ENCODE peak calls at places on chromosomes 11 and 22, in nine cellular contexts. G is effector memory CD4-positive, alpha-beta T cell; S is BJ; Q is PC-9; Z is body of pancreas; M is esophagus squamous epithelium; I is NT2/D1; J is tibial artery; D is lower lobe of right lung. B is an unnamed sample. For H3K27me3, the result is how much of the 10 kb centered on the place peaks cover.

GRCh38 chr11:68706237-68706636 is 21.9 kb downstream of the GAL start:
- DNase-seq in G (no peak), S (no peak), Q (no peak), Z (no peak), M (no peak), I (no peak), J (no peak), D (no peak), B (no peak)

GRCh38 chr11:42595856-42596255 is 715.9 kb upstream of the API5 start:
- DNase-seq in G (no peak), S (no peak), Q (no peak), Z (no peak), M (no peak), I (peak), J (no peak), D (no peak), B (no peak)

GRCh38 chr11:32391965-32392553 is 43.3 kb downstream of the WT1 start:
- DNase-seq in G (no peak), S (no peak), Q (no peak), Z (no peak), M (no peak), I (no peak), J (no peak), D (no peak), B (no peak)

GRCh38 chr11:73521621-73522020 is 76.3 kb downstream of the FAM168A start:
- DNase-seq in G (no peak), S (no peak), Q (no peak), Z (no peak), M (no peak), I (no peak), J (no peak), D (no peak), B (no peak)

GRCh38 chr11:35364101-35364780 is 55.1 kb downstream of the SLC1A2 start:
- DNase-seq in G (no peak), S (peak), Q (peak), Z (peak), M (no peak), I (no peak), J (peak), D (no peak), B (no peak)

GRCh38 chr22:45198463-45198795 is 34.7 kb downstream of the NUP50 start:
- DNase-seq in G (no peak), S (no peak), Q (no peak), Z (no peak), M (no peak), I (no peak), J (no peak), D (no peak), B (no peak)

GRCh38 chr22:45598596-45599217 is 72.9 kb upstream of the ATXN10 start:
- DNase-seq in G (no peak), S (no peak), Q (no peak), Z (no peak), M (no peak), I (no peak), J (no peak), D (peak), B (no peak)

GRCh38 chr11:73493838-73494598 is 103.9 kb downstream of the FAM168A start:
- DNase-seq in G (no peak), S (peak), Q (peak), Z (no peak), M (no peak), I (peak), J (no peak), D (no peak), B (peak)

GRCh38 chr22:37021710-37022482 is 2.4 kb downstream of the MPST start:
- DNase-seq in G (peak), S (no peak), Q (no peak), Z (peak), M (no peak), I (peak), J (no peak), D (peak), B (peak)

GRCh38 chr11:32006799-32007388 is 84.0 kb upstream of the RCN1 start:
- DNase-seq in G (no peak), S (no peak), Q (peak), Z (no peak), M (no peak), I (peak), J (no peak), D (no peak), B (peak)

GRCh38 chr11:116532066-116532465 is 240.7 kb downstream of the BUD13 start:
- DNase-seq in G (no peak), S (no peak), Q (no peak), Z (no peak), M (no peak), I (no peak), J (no peak), D (no peak), B (no peak)

GRCh38 chr22:43274595-43275240 is 68.5 kb downstream of the SCUBE1 start:
- DNase-seq in G (no peak), S (no peak), Q (no peak), Z (no peak), M (no peak), I (no peak), J (no peak), D (no peak), B (no peak)

GRCh38 chr11:59668188-59668949 is 468 bp downstream of the PATL1 start:
- DNase-seq in G (peak), S (no peak), Q (peak), Z (peak), M (peak), I (peak), J (peak), D (peak), B (peak)

GRCh38 chr11:123195182-123196059 is at the start of gene CLMP:
- DNase-seq in G (no peak), S (no peak), Q (no peak), Z (peak), M (no peak), I (no peak), J (peak), D (no peak), B (peak)

GRCh38 chr11:64358907-64359711 is at the start of gene RPS6KA4:
- DNase-seq in G (no peak), S (no peak), Q (peak), Z (peak), M (no peak), I (no peak), J (peak), D (peak), B (peak)

GRCh38 chr11:133040289-133040893 is 491.9 kb downstream of the OPCML start:
- DNase-seq in G (no peak), S (no peak), Q (no peak), Z (no peak), M (no peak), I (peak), J (no peak), D (no peak), B (no peak)

GRCh38 chr11:44517541-44517940 is 47.9 kb upstream of the CD82 start:
- DNase-seq in G (no peak), S (no peak), Q (no peak), Z (no peak), M (no peak), I (no peak), J (no peak), D (no peak), B (no peak)

GRCh38 chr11:112734207-112734606 is 227.0 kb upstream of the NCAM1 start:
- DNase-seq in G (no peak), S (no peak), Q (peak), Z (no peak), M (no peak), I (peak), J (no peak), D (no peak), B (no peak)

GRCh38 chr11:128515766-128516466 is 71.4 kb downstream of the ETS1 start:
- DNase-seq in G (no peak), S (no peak), Q (no peak), Z (no peak), M (no peak), I (no peak), J (no peak), D (no peak), B (no peak)

GRCh38 chr11:129853508-129854228 is 38.0 kb downstream of the TMEM45B start:
- DNase-seq in G (peak), S (no peak), Q (peak), Z (peak), M (no peak), I (no peak), J (no peak), D (peak), B (no peak)

GRCh38 chr11:28146123-28146751 is 38.0 kb downstream of the METTL15 start:
- DNase-seq in G (no peak), S (peak), Q (no peak), Z (no peak), M (no peak), I (no peak), J (no peak), D (no peak), B (no peak)

GRCh38 chr22:47435204-47435487 is 672.7 kb downstream of the TBC1D22A start:
- DNase-seq in G (no peak), S (no peak), Q (no peak), Z (no peak), M (no peak), I (no peak), J (no peak), D (no peak), B (no peak)

GRCh38 chr11:107565219-107565937 is at the start of gene ALKBH8:
- DNase-seq in G (peak), S (no peak), Q (peak), Z (peak), M (peak), I (peak), J (peak), D (peak), B (peak)

GRCh38 chr11:64239662-64240466 is 1.0 kb upstream of the FKBP2 start:
- DNase-seq in G (no peak), S (no peak), Q (peak), Z (no peak), M (no peak), I (no peak), J (no peak), D (no peak), B (no peak)

GRCh38 chr22:37502342-37503182 is 16.4 kb upstream of the MFNG start:
- DNase-seq in G (no peak), S (no peak), Q (peak), Z (peak), M (no peak), I (no peak), J (no peak), D (peak), B (no peak)

GRCh38 chr11:101666916-101667315 is 83.1 kb upstream of the TRPC6 start:
- DNase-seq in G (no peak), S (no peak), Q (no peak), Z (no peak), M (no peak), I (no peak), J (no peak), D (no peak), B (no peak)

GRCh38 chr11:12455938-12456337 is 78.6 kb downstream of the PARVA start:
- DNase-seq in G (no peak), S (no peak), Q (no peak), Z (no peak), M (no peak), I (no peak), J (no peak), D (no peak), B (no peak)
- H3K4me3 ChIP-seq in G (no peak), S (no peak), Q (no peak), Z (no peak), M (no peak), I (no peak), J (no peak), D (no peak), B (no peak)

GRCh38 chr11:8265681-8266241 is 2.1 kb upstream of the LMO1 start:
- DNase-seq in G (no peak), S (no peak), Q (no peak), Z (peak), M (no peak), I (no peak), J (peak), D (peak), B (no peak)
- H3K27me3 ChIP-seq in G (under half), S (half or more), Q (under half), Z (under half), M (under half), I (half or more), J (under half), D (half or more), B (under half)

DNA sequence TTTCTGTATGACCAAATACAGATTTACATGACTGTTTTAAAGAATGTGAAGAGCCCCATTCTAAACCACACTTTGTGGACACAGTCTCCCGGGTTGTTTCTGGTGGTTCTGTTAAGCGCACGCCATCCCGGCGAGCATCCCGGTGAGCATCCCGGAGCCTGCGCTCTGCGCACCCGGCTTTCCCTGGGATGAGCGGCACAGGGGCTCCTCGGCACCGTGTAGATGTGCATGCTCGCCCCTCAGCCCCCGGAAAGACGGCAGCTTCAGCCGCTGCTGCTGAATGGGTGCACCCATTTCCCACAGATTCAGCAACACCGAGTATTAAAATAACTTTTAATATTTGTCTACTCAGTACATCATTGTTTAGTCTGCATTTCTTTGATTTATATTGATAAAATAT is 36.0 kb downstream of the GLB1L2 start:
- DNase-seq in G (no peak), S (no peak), Q (no peak), Z (no peak), M (no peak), I (no peak), J (peak), D (peak), B (no peak)
- H3K4me3 ChIP-seq in G (no peak), S (no peak), Q (no peak), Z (no peak), M (no peak), I (no peak), J (no peak), D (no peak), B (no peak)

GRCh38 chr22:19761500-19762314 is 1.1 kb downstream of the TBX1 start:
- DNase-seq in G (no peak), S (no peak), Q (no peak), Z (no peak), M (no peak), I (no peak), J (no peak), D (no peak), B (peak)
- H3K27me3 ChIP-seq in G (under half), S (under half), Q (under half), Z (under half), M (under half), I (half or more), J (under half), D (half or more), B (under half)